ENCODE peak calls at places on chromosomes 16 and 17, in ten cellular contexts. One of them, this sample, is unnamed.

GRCh38 chr17:55343114-55343513 is 78.4 kb downstream of the HLF start:
- DNase-seq in HuH-7.5: no peak
- DNase-seq in WERI-Rb-1: no peak
- DNase-seq in HCEC 1CT: no peak
- DNase-seq in nephron progenitor cell: no peak
- DNase-seq in ovary: no peak
- DNase-seq in activated T-helper 1 cell treated with Interleukin-2 at 50 U/mL for 16 hours: no peak
- DNase-seq in ACHN: no peak
- DNase-seq in OCI-LY7: no peak
- DNase-seq in cardiac muscle cell: no peak
- DNase-seq in this sample: no peak

GRCh38 chr17:61980535-61980934 is 52.8 kb upstream of the INTS2 start:
- DNase-seq in activated T-helper 1 cell treated with Interleukin-2 at 50 U/mL for 16 hours: no peak
- DNase-seq in OCI-LY7: no peak
- DNase-seq in cardiac muscle cell: no peak
- DNase-seq in HCEC 1CT: no peak
- DNase-seq in WERI-Rb-1: no peak
- DNase-seq in HuH-7.5: no peak
- DNase-seq in nephron progenitor cell: no peak
- DNase-seq in ACHN: no peak
- DNase-seq in ovary: no peak
- DNase-seq in this sample: no peak

GRCh38 chr17:57553525-57553924 is 191.6 kb downstream of the CCDC182 start:
- DNase-seq in ACHN: no peak
- DNase-seq in HCEC 1CT: peak
- DNase-seq in WERI-Rb-1: peak
- DNase-seq in nephron progenitor cell: no peak
- DNase-seq in ovary: no peak
- DNase-seq in cardiac muscle cell: no peak
- DNase-seq in OCI-LY7: no peak
- DNase-seq in HuH-7.5: no peak
- DNase-seq in activated T-helper 1 cell treated with Interleukin-2 at 50 U/mL for 16 hours: no peak
- DNase-seq in this sample: no peak

GRCh38 chr17:21042434-21043295 is at the start of gene USP22:
- DNase-seq in ovary: no peak
- DNase-seq in HuH-7.5: peak
- DNase-seq in WERI-Rb-1: no peak
- DNase-seq in nephron progenitor cell: peak
- DNase-seq in ACHN: no peak
- DNase-seq in activated T-helper 1 cell treated with Interleukin-2 at 50 U/mL for 16 hours: peak
- DNase-seq in OCI-LY7: peak
- DNase-seq in cardiac muscle cell: peak
- DNase-seq in HCEC 1CT: no peak
- DNase-seq in this sample: no peak

GRCh38 chr17:75876938-75877751 is 1.2 kb downstream of the TRIM47 start:
- DNase-seq in HCEC 1CT: peak
- DNase-seq in nephron progenitor cell: peak
- DNase-seq in ACHN: peak
- DNase-seq in HuH-7.5: no peak
- DNase-seq in activated T-helper 1 cell treated with Interleukin-2 at 50 U/mL for 16 hours: no peak
- DNase-seq in WERI-Rb-1: peak
- DNase-seq in ovary: peak
- DNase-seq in OCI-LY7: peak
- DNase-seq in cardiac muscle cell: no peak
- DNase-seq in this sample: no peak

GRCh38 chr16:87715658-87716057 is 50.1 kb downstream of the KLHDC4 start:
- DNase-seq in HuH-7.5: no peak
- DNase-seq in cardiac muscle cell: no peak
- DNase-seq in ACHN: no peak
- DNase-seq in WERI-Rb-1: no peak
- DNase-seq in HCEC 1CT: no peak
- DNase-seq in OCI-LY7: no peak
- DNase-seq in ovary: no peak
- DNase-seq in activated T-helper 1 cell treated with Interleukin-2 at 50 U/mL for 16 hours: no peak
- DNase-seq in nephron progenitor cell: no peak
- DNase-seq in this sample: no peak

GRCh38 chr16:25009822-25010221 is 5.3 kb downstream of the ARHGAP17 start:
- DNase-seq in HCEC 1CT: no peak
- DNase-seq in OCI-LY7: no peak
- DNase-seq in nephron progenitor cell: no peak
- DNase-seq in WERI-Rb-1: no peak
- DNase-seq in activated T-helper 1 cell treated with Interleukin-2 at 50 U/mL for 16 hours: no peak
- DNase-seq in HuH-7.5: no peak
- DNase-seq in ACHN: no peak
- DNase-seq in ovary: no peak
- DNase-seq in cardiac muscle cell: no peak
- DNase-seq in this sample: no peak

GRCh38 chr16:1727651-1728624 is 21.9 kb downstream of the MAPK8IP3 start:
- DNase-seq in HuH-7.5: no peak
- DNase-seq in HCEC 1CT: no peak
- DNase-seq in ovary: no peak
- DNase-seq in WERI-Rb-1: no peak
- DNase-seq in ACHN: no peak
- DNase-seq in nephron progenitor cell: no peak
- DNase-seq in OCI-LY7: no peak
- DNase-seq in cardiac muscle cell: no peak
- DNase-seq in activated T-helper 1 cell treated with Interleukin-2 at 50 U/mL for 16 hours: no peak
- DNase-seq in this sample: no peak